ENCODE peak calls at places on chromosomes 11 and 22, in five cellular contexts. T is lower lobe of right lung, S is colonic mucosa, Q is A549, J is adrenal gland. V is an unnamed sample. For H3K4me1, the result is how much of the 10 kb centered on the place peaks cover.

GRCh38 chr22:33746501-33746928 is 173.8 kb downstream of the LARGE1 start:
- DNase-seq in T (peak), S (peak), Q (peak), J (no peak), V (no peak)

GRCh38 chr22:17578129-17578754 is 14.9 kb downstream of the SLC25A18 start:
- DNase-seq in T (peak), S (no peak), Q (no peak), J (peak), V (no peak)

GRCh38 chr22:21937041-21937820 is 15.4 kb downstream of the PPM1F start:
- DNase-seq in T (peak), S (peak), Q (no peak), J (peak), V (no peak)

GRCh38 chr11:112806876-112807275 is 154.3 kb upstream of the NCAM1 start:
- DNase-seq in T (no peak), S (no peak), Q (no peak), J (no peak), V (no peak)

GRCh38 chr22:44173154-44173553 is 7.6 kb upstream of the PARVG start:
- DNase-seq in T (no peak), S (no peak), Q (no peak), J (no peak), V (no peak)

GRCh38 chr11:6599884-6600390 is 3.5 kb downstream of the RRP8 start:
- DNase-seq in T (no peak), S (peak), Q (no peak), J (no peak), V (no peak)

GRCh38 chr11:72777755-72778278 is 16.0 kb downstream of the STARD10 start:
- DNase-seq in T (no peak), S (peak), Q (no peak), J (peak), V (no peak)

GRCh38 chr11:66418168-66418985 is 2.5 kb upstream of the NPAS4 start:
- DNase-seq in T (peak), S (peak), Q (peak), J (peak), V (peak)

GRCh38 chr11:20000393-20001134 is 159.7 kb downstream of the DBX1 start:
- DNase-seq in T (peak), S (no peak), Q (peak), J (no peak), V (no peak)

GRCh38 chr11:44592125-44592643 is 26.7 kb downstream of the CD82 start:
- DNase-seq in T (no peak), S (no peak), Q (no peak), J (no peak), V (no peak)

GRCh38 chr22:25702046-25702445 is 39.9 kb upstream of the MYO18B start:
- DNase-seq in T (no peak), S (no peak), Q (no peak), J (no peak), V (peak)

GRCh38 chr11:82994615-82995014 is 77.1 kb downstream of the RAB30 start:
- DNase-seq in T (no peak), S (no peak), Q (no peak), J (no peak), V (no peak)

GRCh38 chr11:83523676-83524075 is 237.5 kb upstream of the CCDC90B start:
- DNase-seq in T (no peak), S (no peak), Q (no peak), J (peak), V (no peak)

GRCh38 chr22:16955678-16956210 is 52.3 kb downstream of the GAB4 start:
- DNase-seq in T (no peak), S (no peak), Q (no peak), J (peak), V (no peak)

GRCh38 chr11:75792997-75793800 is 21.8 kb upstream of the UVRAG start:
- DNase-seq in T (no peak), S (no peak), Q (no peak), J (no peak), V (no peak)

GRCh38 chr11:66987158-66987620 is 12.1 kb downstream of the C11orf86 start:
- DNase-seq in T (no peak), S (no peak), Q (no peak), J (peak), V (no peak)

GRCh38 chr11:126194121-126194543 is 17.3 kb downstream of the RPUSD4 start:
- DNase-seq in T (no peak), S (peak), Q (peak), J (peak), V (peak)

GRCh38 chr22:46083383-46084350 is 66.7 kb upstream of the PPARA start:
- DNase-seq in T (peak), S (no peak), Q (no peak), J (peak), V (no peak)
- H3K4me3 ChIP-seq in T (peak), S (no peak), Q (peak), J (no peak), V (no peak)

GRCh38 chr22:36377022-36377631 is 10.6 kb downstream of the MYH9 start:
- DNase-seq in T (no peak), S (no peak), Q (no peak), J (no peak), V (peak)

GRCh38 chr22:36373258-36373579 is 14.5 kb downstream of the MYH9 start:
- DNase-seq in T (peak), S (no peak), Q (no peak), J (peak), V (no peak)

GRCh38 chr22:36375071-36375980 is 12.4 kb downstream of the MYH9 start:
- DNase-seq in T (peak), S (no peak), Q (no peak), J (peak), V (no peak)

GRCh38 chr22:36376265-36376664 is 11.5 kb downstream of the MYH9 start:
- DNase-seq in T (no peak), S (no peak), Q (no peak), J (no peak), V (no peak)

DNA sequence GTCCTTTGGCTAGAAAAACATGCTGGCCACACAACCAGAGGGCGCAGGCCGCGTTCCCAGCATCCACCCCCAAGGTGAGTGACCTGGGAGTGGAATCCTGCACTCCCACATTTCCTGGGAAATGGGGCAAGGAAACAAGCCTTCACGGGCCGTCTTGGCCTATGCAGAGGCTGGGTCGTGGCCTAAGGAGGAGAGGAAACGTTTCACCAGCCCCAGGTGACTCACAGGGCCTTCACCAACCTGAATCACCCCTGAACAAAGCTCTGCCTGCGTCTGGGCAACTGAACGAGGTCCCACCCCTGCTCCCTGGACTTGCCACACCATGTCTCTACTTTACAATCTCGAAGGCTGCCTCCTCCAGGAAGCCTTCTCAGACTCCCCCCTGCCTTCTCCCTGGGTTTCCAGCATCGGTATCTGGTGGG is 13.2 kb downstream of the MYH9 start:
- DNase-seq in T (no peak), S (no peak), Q (peak), J (peak), V (no peak)
- H3K4me1 ChIP-seq in T (half or more), S (under half), Q (half or more), J (half or more), V (half or more)

DNA sequence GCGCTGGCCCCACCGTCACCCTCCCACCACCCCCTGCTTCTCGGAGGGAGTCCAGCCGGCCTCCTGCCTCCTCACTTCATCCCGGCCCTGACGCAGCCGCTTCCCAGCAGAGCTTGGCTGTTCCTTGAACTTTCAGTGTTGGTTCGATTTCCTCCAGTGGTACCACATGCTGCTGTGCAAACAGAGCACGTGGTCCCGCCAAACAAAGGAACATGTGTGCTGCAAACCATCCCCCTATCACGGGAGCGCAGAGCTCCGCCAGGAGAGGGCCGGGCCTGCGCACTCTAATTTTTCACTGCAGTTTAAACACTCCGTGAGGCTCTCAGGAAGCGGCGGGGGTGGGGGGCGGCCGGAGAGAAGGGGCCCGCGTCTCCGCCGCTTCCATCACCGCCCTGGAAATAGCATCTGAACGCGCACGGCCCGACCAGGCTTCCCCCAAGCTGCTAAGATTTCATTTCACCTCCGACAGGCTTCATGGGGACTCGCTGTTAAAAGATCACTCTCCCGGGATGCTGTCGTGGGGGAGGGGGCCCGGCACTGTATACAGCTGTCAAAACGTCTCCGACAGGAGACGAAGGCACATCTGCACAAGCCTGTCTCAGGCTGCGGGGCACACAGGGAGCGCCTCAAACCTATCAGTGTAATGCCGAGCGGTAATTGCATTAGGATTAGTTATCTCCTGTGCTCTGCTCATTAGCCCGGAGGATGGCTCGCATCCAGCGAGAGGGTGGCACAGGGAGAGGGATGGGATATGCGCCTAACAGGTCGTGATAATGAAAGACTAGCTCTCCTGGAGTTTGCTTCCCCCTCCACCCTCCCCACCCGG is 269.9 kb upstream of the SORL1-AS1 start:
- DNase-seq in T (peak), S (peak), Q (no peak), J (peak), V (no peak)
- H3K4me3 ChIP-seq in T (peak), S (no peak), Q (no peak), J (peak), V (no peak)

GRCh38 chr22:45503816-45504702 is 1.4 kb downstream of the FBLN1 start:
- DNase-seq in T (peak), S (no peak), Q (no peak), J (no peak), V (no peak)
- H3K4me1 ChIP-seq in T (under half), S (under half), Q (under half), J (under half), V (under half)

DNA sequence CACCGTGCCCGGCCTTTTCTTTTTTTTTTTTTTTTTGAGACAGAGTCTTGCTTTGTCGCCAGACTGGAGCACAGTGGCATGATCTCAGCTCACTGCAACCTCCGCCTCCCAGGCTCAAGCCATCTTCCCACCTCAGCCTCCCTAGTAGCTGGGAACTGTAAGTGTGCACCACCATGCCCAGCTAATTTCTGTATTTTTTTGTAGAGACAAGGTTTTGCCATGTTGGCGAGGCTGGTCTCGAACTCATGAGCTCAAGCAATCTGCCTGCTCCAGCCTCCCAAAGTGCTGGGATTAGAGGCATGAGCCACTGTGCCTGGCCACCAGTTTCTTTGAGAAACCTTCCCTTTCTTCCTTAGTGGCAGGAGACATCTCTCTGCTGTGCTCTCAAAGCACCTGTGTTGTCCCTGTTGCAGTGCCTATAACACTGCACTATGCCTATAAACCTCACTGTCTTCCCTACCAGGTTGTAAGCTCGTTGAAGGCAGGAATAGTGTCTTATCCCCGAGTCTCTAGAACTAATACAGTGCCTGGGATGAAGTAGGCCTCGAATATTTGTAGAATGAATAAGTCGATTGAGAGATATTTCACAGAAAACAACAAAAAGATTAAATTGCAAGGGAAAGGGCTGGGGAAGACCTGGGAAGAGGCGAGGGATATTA is 13.7 kb downstream of the TAGLN start:
- DNase-seq in T (no peak), S (no peak), Q (no peak), J (no peak), V (no peak)
- H3K4me3 ChIP-seq in T (no peak), S (no peak), Q (no peak), J (no peak), V (no peak)

DNA sequence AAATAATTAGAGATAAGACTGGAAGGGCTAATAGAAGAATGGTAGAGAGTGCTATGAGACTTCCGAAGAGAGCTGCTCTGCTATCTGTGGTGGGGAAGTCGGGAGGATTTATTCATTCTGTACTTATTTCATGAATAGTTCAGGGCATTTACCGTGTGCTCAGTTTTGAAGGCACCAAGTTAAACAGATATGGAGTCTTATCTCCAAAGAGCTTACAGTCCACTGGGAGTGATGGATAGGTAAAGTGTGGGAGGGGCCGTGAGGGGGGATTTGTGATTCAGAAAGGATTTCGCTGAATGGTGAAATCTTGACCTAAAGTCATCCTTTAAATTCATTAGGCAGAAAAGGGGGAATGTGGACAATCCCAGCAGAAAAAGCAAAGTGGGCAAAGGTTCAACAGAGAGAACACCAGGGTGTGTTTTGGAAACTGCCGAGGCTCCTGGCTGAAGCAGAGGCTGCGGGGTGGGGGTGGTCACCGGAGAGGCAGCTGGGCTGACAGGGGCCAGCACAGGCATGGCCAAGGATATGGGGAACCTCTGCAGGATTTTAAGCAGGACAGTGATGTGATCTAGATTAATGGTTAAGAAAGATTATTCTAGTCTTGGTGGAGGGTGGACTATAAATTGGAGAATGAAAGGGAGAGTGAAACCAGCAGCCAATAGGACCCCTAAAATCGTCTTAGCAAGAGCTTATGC is 91.2 kb downstream of the UBASH3B start:
- DNase-seq in T (no peak), S (no peak), Q (no peak), J (no peak), V (no peak)
- H3K4me1 ChIP-seq in T (half or more), S (under half), Q (under half), J (under half), V (half or more)

GRCh38 chr11:62004473-62004872 is 37.0 kb upstream of the FTH1 start:
- DNase-seq in T (no peak), S (no peak), Q (no peak), J (no peak), V (no peak)
- H3K4me3 ChIP-seq in T (no peak), S (no peak), Q (no peak), J (no peak), V (no peak)

GRCh38 chr11:11440149-11440548 is 87.1 kb upstream of the CSNK2A3 start:
- DNase-seq in T (no peak), S (no peak), Q (no peak), J (no peak), V (no peak)
- H3K4me1 ChIP-seq in T (under half), S (under half), Q (under half), J (under half), V (under half)

GRCh38 chr11:28482666-28483065 is 374.5 kb downstream of the METTL15 start:
- DNase-seq in T (no peak), S (no peak), Q (no peak), J (no peak), V (no peak)
- H3K4me3 ChIP-seq in T (no peak), S (no peak), Q (no peak), J (no peak), V (no peak)

DNA sequence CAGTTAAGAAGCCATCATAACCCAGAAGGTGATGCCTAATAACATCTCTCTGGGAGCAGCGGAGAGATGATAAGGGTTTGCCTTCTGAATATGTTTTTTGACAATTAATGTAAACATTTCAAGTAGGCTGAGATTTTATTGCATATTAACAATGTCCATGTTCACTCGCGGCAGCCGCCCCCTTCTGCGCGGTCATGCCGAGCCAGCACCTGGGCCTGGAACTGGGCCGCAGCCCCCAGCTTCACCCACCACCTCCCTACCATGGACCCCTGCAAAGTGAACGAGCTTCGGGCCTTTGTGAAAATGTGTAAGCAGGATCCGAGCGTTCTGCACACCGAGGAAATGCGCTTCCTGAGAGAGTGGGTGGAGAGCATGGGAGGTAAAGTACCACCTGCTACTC is 4.3 kb upstream of the SAA1 start:
- DNase-seq in T (no peak), S (no peak), Q (no peak), J (no peak), V (no peak)
- H3K4me1 ChIP-seq in T (under half), S (under half), Q (under half), J (under half), V (under half)